ENCODE peak calls at places on chromosomes 12 and 14, in four cellular contexts. One of them, this sample, is unnamed.

GRCh38 chr12:120413901-120414695 is 23.8 kb upstream of the COX6A1 start:
- DNase-seq in OCI-LY7: no peak
- DNase-seq in fibroblast of mammary gland: no peak
- DNase-seq in A549: no peak
- DNase-seq in this sample: no peak

GRCh38 chr14:65470404-65470880 is 57.9 kb downstream of the FUT8 start:
- DNase-seq in OCI-LY7: no peak
- DNase-seq in fibroblast of mammary gland: no peak
- DNase-seq in A549: no peak
- DNase-seq in this sample: no peak

GRCh38 chr12:49507139-49507538 is 31.7 kb upstream of the KCNH3 start:
- DNase-seq in fibroblast of mammary gland: peak
- DNase-seq in OCI-LY7: no peak
- DNase-seq in A549: peak
- DNase-seq in this sample: peak

GRCh38 chr14:29222671-29223268 is 456.2 kb downstream of the FOXG1 start:
- DNase-seq in OCI-LY7: no peak
- DNase-seq in fibroblast of mammary gland: peak
- DNase-seq in A549: no peak
- DNase-seq in this sample: peak

GRCh38 chr12:78600541-78600940 is 264.0 kb upstream of the SYT1 start:
- DNase-seq in OCI-LY7: no peak
- DNase-seq in fibroblast of mammary gland: no peak
- DNase-seq in A549: no peak
- DNase-seq in this sample: no peak

GRCh38 chr12:84813780-84814663 is 98.6 kb downstream of the SLC6A15 start:
- DNase-seq in OCI-LY7: no peak
- DNase-seq in A549: no peak
- DNase-seq in fibroblast of mammary gland: no peak
- DNase-seq in this sample: no peak

GRCh38 chr12:98492580-98493140 is 22.7 kb upstream of the TMPO start:
- DNase-seq in fibroblast of mammary gland: no peak
- DNase-seq in OCI-LY7: no peak
- DNase-seq in A549: no peak
- DNase-seq in this sample: no peak

GRCh38 chr12:71170456-71170855 is 12.7 kb upstream of the TSPAN8 start:
- DNase-seq in fibroblast of mammary gland: no peak
- DNase-seq in OCI-LY7: no peak
- DNase-seq in A549: no peak
- DNase-seq in this sample: no peak

GRCh38 chr14:101005447-101005846 is 101.9 kb upstream of the RTL1 start:
- DNase-seq in fibroblast of mammary gland: no peak
- DNase-seq in A549: no peak
- DNase-seq in OCI-LY7: no peak
- DNase-seq in this sample: no peak

GRCh38 chr12:24561882-24562760 is 386.8 kb downstream of the BCAT1 start:
- DNase-seq in OCI-LY7: no peak
- DNase-seq in fibroblast of mammary gland: peak
- DNase-seq in A549: peak
- DNase-seq in this sample: no peak

GRCh38 chr12:119932921-119933320 is 55.8 kb upstream of the CIT start:
- DNase-seq in A549: no peak
- DNase-seq in OCI-LY7: no peak
- DNase-seq in fibroblast of mammary gland: no peak
- DNase-seq in this sample: no peak

GRCh38 chr14:105141486-105142281 is 26.9 kb downstream of the JAG2 start:
- DNase-seq in fibroblast of mammary gland: no peak
- DNase-seq in A549: no peak
- DNase-seq in OCI-LY7: no peak
- DNase-seq in this sample: no peak

DNA sequence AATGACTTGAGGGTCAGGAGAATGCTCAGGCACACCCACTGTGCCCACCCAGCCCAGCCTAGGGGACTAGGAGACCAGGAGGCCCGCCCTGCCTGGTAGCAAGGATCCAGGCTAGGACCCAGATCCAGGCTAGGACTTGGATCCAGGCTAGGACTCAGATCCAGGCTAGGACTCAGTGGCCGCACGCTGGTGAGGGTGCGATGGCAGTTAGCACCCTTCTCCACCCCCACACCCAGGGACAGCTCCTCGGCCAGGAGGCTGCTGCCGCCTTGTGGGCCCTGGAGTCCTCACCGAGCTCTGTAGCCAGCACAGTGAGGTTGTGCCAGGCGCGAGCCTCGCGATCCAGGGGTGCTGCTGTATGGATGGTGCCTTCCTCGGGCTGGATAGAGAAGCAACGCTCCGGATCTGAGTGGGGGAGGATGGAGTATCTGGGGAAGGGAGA is 5.1 kb downstream of the CDH24 start:
- DNase-seq in A549: no peak
- DNase-seq in OCI-LY7: no peak
- DNase-seq in fibroblast of mammary gland: no peak
- DNase-seq in this sample: no peak
- TF ChIP-seq CTCF in A549: no peak
- TF ChIP-seq CTCF in OCI-LY7: no peak
- TF ChIP-seq CTCF in fibroblast of mammary gland: peak
- TF ChIP-seq CTCF in this sample: peak

DNA sequence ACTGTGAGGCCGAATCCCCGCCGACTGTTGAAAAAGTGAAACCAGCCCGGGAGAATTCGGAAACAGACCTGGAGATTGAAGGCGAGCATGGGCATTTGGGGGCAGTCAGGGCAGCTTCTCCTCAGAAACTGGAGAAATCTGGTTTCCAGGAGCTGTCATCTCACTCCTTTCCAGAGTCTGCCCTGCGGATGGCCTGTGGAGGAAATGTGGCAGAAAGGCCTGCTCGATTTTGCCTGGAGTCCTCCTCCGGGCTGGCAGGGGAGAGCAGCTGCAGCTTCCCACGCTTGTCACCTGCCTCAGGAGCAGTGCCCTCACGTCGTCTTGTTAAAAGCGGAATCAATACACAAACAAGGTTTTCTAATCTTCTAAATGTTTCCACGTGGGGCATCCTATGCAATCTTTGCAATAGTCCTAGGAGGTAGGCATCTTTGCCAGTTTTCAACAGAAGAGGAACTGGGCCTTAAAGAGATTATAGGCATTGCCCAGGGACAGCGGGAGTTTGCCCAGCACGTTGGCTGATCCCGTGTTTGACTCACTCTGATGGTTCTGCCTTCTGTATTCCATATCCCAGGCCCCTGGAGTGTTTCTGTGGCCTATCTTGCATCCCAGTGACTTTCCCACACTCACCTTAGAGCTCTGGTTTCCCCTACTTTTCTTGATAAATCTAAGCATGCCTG is 2.3 kb downstream of the LRRC74A start:
- DNase-seq in fibroblast of mammary gland: no peak
- DNase-seq in A549: no peak
- DNase-seq in OCI-LY7: no peak
- DNase-seq in this sample: no peak
- H3K4me3 ChIP-seq in fibroblast of mammary gland: no peak
- H3K4me3 ChIP-seq in A549: no peak
- H3K4me3 ChIP-seq in OCI-LY7: no peak
- H3K4me3 ChIP-seq in this sample: no peak

GRCh38 chr12:127133675-127134335 is 1133.2 kb upstream of the TMEM132C start:
- DNase-seq in A549: no peak
- DNase-seq in OCI-LY7: no peak
- DNase-seq in fibroblast of mammary gland: no peak
- DNase-seq in this sample: no peak
- TF ChIP-seq CTCF in A549: no peak
- TF ChIP-seq CTCF in OCI-LY7: no peak
- TF ChIP-seq CTCF in fibroblast of mammary gland: no peak
- TF ChIP-seq CTCF in this sample: no peak

DNA sequence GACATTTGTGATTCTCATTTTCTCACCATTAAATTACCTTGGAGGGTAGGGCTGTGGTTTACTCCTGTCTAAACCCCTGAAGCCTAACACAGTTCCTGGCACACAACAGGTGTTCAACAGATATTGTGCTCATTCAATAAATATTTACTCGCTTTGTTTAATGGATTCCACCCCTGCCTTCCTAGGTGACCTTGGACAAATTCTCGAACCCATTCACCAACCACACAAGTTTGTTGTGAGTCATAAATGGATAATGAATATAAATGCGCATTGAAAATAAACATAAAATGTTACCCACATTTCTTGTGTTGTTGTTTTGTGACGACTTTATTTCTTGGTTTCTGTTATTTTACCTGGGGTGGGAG is 362 bp upstream of the TSFM start:
- DNase-seq in OCI-LY7: no peak
- DNase-seq in fibroblast of mammary gland: no peak
- DNase-seq in A549: no peak
- DNase-seq in this sample: no peak
- H3K4me3 ChIP-seq in OCI-LY7: peak
- H3K4me3 ChIP-seq in fibroblast of mammary gland: peak
- H3K4me3 ChIP-seq in A549: no peak
- H3K4me3 ChIP-seq in this sample: peak

GRCh38 chr14:38210168-38210567 is 2.5 kb downstream of the SSTR1 start:
- DNase-seq in OCI-LY7: no peak
- DNase-seq in fibroblast of mammary gland: peak
- DNase-seq in A549: no peak
- DNase-seq in this sample: no peak

GRCh38 chr14:38209572-38210159 is 2.0 kb downstream of the SSTR1 start:
- DNase-seq in A549: no peak
- DNase-seq in fibroblast of mammary gland: peak
- DNase-seq in OCI-LY7: no peak
- DNase-seq in this sample: no peak

GRCh38 chr14:38208825-38209562 is 1.3 kb downstream of the SSTR1 start:
- DNase-seq in A549: no peak
- DNase-seq in OCI-LY7: no peak
- DNase-seq in fibroblast of mammary gland: peak
- DNase-seq in this sample: no peak

GRCh38 chr14:38211258-38211735 is 3.6 kb downstream of the SSTR1 start:
- DNase-seq in fibroblast of mammary gland: peak
- DNase-seq in A549: no peak
- DNase-seq in OCI-LY7: no peak
- DNase-seq in this sample: no peak

GRCh38 chr14:38210587-38211257 is 3.0 kb downstream of the SSTR1 start:
- DNase-seq in OCI-LY7: no peak
- DNase-seq in fibroblast of mammary gland: peak
- DNase-seq in A549: no peak
- DNase-seq in this sample: no peak
- TF ChIP-seq CTCF in OCI-LY7: no peak
- TF ChIP-seq CTCF in fibroblast of mammary gland: peak
- TF ChIP-seq CTCF in A549: no peak
- TF ChIP-seq CTCF in this sample: peak

DNA sequence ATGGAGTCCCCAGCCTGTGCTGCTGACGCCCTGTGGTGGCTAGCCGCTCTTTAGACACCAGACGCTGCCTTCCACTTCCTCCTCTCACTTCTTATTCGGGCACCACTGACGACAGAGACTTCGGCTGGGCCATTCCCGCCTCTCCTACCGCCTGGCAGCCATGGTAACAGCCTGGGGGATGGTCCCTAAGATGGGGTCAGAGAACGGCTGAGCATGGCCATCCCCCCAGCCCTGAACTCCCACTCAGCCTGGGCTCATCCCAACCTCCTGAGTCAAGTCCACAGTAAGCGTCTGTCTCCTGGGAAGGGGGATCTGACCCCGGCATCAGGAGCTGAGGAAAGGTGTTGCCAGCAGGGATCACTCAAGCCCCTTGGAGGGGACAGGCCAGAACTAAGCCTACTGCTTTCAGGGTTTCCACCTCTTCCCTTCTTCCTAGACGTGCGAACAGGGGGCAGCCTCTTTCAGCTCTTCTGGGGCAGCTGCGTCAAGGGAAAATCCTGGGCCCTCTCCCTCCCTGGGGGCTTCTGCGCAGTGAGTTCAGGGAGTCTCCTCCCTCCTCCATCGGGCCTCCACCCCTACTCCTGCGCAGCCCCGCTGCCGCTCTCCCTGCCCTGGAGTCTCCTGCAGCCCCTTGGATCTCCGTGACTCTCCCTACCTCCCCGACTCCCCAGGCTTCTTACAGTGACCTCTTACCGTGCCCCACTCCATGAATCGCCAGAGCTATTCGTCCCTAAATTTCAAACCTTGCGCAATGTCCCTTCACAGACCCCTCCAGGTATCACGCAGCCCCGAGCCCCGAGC is 643 bp upstream of the TAMALIN start:
- DNase-seq in fibroblast of mammary gland: no peak
- DNase-seq in OCI-LY7: peak
- DNase-seq in A549: no peak
- DNase-seq in this sample: no peak
- H3K4me3 ChIP-seq in fibroblast of mammary gland: no peak
- H3K4me3 ChIP-seq in OCI-LY7: no peak
- H3K4me3 ChIP-seq in A549: peak
- H3K4me3 ChIP-seq in this sample: peak

GRCh38 chr12:33012226-33012625 is 115.6 kb upstream of the PKP2 start:
- DNase-seq in fibroblast of mammary gland: no peak
- DNase-seq in A549: no peak
- DNase-seq in OCI-LY7: no peak
- DNase-seq in this sample: no peak
- TF ChIP-seq CTCF in fibroblast of mammary gland: no peak
- TF ChIP-seq CTCF in A549: no peak
- TF ChIP-seq CTCF in OCI-LY7: no peak
- TF ChIP-seq CTCF in this sample: no peak

DNA sequence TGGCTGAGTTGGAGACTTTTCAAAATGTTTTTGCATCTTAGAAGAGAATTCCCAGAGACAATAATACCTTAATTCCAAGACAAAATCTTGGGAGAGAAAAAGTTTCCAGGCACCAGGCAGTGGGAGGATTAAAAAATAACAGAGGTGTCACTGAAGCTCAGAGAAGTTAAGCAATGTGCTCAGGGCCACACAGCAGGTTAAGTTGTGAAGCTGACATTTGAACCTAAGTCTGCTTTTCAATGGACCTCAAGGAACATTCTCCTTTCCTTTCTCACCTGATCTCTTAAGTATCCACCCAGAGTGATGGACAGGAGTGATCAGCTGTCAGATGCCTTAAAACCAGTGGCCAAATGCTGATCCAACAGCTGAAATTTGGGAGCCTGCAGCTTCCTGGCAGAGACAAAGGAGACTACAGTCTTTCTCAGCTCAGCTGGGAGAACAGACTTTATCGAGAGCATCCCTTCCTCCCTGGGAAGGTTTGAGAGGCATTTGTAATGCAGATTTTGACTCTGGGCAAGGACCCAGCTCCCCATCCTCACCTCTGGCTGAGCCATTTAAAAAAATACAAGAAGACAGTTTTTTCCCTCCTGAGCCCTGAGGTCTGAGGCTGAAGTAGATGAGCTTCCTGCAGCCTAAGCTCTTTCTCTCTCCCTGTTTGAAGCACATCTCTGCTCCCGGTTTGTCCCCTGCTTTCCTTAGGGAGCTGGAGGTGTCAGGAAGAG is 174.9 kb upstream of the RPH3A start:
- DNase-seq in A549: no peak
- DNase-seq in fibroblast of mammary gland: no peak
- DNase-seq in OCI-LY7: no peak
- DNase-seq in this sample: no peak
- H3K4me3 ChIP-seq in A549: no peak
- H3K4me3 ChIP-seq in fibroblast of mammary gland: no peak
- H3K4me3 ChIP-seq in OCI-LY7: no peak
- H3K4me3 ChIP-seq in this sample: no peak

DNA sequence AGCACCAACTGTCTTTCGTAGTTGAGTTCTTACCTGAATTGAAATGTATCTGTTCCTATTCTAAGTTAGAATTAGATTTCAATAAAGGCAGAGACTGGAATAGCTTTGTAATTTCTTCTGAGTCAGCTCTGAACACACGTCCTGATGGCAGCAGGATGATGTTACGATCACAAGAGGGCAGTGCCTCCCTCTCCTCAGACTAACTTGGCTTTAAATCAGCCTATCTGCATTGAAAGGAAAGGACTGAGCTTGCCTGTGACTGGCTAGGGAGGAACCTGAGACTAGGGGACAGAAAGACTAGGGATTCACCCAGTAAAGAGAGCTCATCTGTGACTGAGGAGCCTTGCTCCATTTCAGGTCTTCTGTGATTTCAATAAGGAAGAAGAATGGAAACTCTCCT is 323.7 kb upstream of the OR4E1 start:
- DNase-seq in OCI-LY7: peak
- DNase-seq in fibroblast of mammary gland: peak
- DNase-seq in A549: no peak
- DNase-seq in this sample: no peak
- TF ChIP-seq CTCF in OCI-LY7: peak
- TF ChIP-seq CTCF in fibroblast of mammary gland: peak
- TF ChIP-seq CTCF in A549: no peak
- TF ChIP-seq CTCF in this sample: no peak